ENCODE peak calls at places on chromosomes 12 and 14, in eight cellular contexts. M, N, C, A, R, L, H and Q are unnamed samples.

GRCh38 chr14:105165134-105165704 is 3.4 kb downstream of the JAG2 start:
- DNase-seq in M (peak), N (peak), C (no peak), A (no peak), R (no peak), L (no peak), H (no peak), Q (no peak)

GRCh38 chr12:119206348-119207075 is 27.8 kb downstream of the HSPB8 start:
- DNase-seq in M (no peak), N (no peak), C (no peak), A (no peak), R (no peak), L (no peak), H (no peak), Q (peak)

GRCh38 chr14:100885196-100886030 is 18.1 kb downstream of the RTL1 start:
- DNase-seq in M (no peak), N (no peak), C (no peak), A (no peak), R (no peak), L (no peak), H (no peak), Q (no peak)

GRCh38 chr12:130419116-130419515 is 81.4 kb downstream of the PIWIL1 start:
- DNase-seq in M (no peak), N (no peak), C (no peak), A (no peak), R (no peak), L (no peak), H (no peak), Q (no peak)

GRCh38 chr14:31230559-31230958 is 23.0 kb upstream of the HECTD1 start:
- DNase-seq in M (no peak), N (no peak), C (no peak), A (no peak), R (no peak), L (no peak), H (no peak), Q (no peak)

GRCh38 chr14:24430143-24430681 is 458 bp downstream of the KHNYN start:
- DNase-seq in M (peak), N (peak), C (peak), A (peak), R (no peak), L (no peak), H (no peak), Q (peak)

GRCh38 chr12:67599691-67600090 is 48.9 kb upstream of the DYRK2 start:
- DNase-seq in M (no peak), N (no peak), C (no peak), A (no peak), R (no peak), L (no peak), H (no peak), Q (no peak)

GRCh38 chr12:49507139-49507538 is 31.7 kb upstream of the KCNH3 start:
- DNase-seq in M (no peak), N (no peak), C (peak), A (no peak), R (no peak), L (peak), H (peak), Q (no peak)

GRCh38 chr14:48398675-48399282 is 723.4 kb upstream of the MDGA2 start:
- DNase-seq in M (no peak), N (peak), C (peak), A (no peak), R (no peak), L (no peak), H (peak), Q (peak)

GRCh38 chr12:32139064-32139421 is 32.4 kb downstream of the BICD1 start:
- DNase-seq in M (no peak), N (no peak), C (peak), A (no peak), R (no peak), L (no peak), H (no peak), Q (peak)

GRCh38 chr14:56284641-56285040 is 166.4 kb downstream of the PELI2 start:
- DNase-seq in M (no peak), N (no peak), C (no peak), A (no peak), R (no peak), L (no peak), H (no peak), Q (no peak)

GRCh38 chr12:105935106-105935505 is 203.6 kb downstream of the NUAK1 start:
- DNase-seq in M (no peak), N (no peak), C (no peak), A (no peak), R (no peak), L (no peak), H (no peak), Q (no peak)

GRCh38 chr12:13371797-13372196 is 175.3 kb downstream of the EMP1 start:
- DNase-seq in M (no peak), N (no peak), C (no peak), A (no peak), R (no peak), L (no peak), H (no peak), Q (no peak)

DNA sequence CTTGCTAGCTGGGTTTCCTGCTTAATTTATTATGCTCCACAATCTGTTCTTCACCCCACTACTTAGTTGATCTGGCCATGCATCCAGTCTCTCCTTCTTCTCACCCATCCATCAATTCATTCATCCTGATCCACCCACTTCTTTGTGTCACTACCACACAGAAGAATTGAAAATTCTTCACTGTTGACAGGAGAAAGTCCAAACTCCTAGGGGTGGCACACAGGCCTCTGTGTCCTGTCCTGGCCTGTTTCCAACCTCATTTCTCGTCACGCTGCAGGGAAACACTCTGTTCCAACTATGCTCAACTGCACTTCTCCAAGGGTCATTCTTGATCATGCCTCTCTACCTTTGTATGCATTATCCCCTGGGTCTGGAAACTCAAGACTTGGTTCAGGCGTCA is 10.6 kb upstream of the KRT83 start:
- DNase-seq in M (no peak), N (no peak), C (no peak), A (no peak), R (no peak), L (no peak), H (no peak), Q (no peak)
- TF ChIP-seq CTCF in M (no peak), N (no peak), C (no peak), A (no peak), R (no peak), L (no peak), H (no peak), Q (no peak)

GRCh38 chr14:50559990-50560928 is at the start of gene ATL1:
- DNase-seq in M (peak), N (peak), C (peak), A (peak), R (no peak), L (no peak), H (no peak), Q (peak)
- TF ChIP-seq CTCF in M (no peak), N (no peak), C (no peak), A (no peak), R (no peak), L (no peak), H (no peak), Q (no peak)

GRCh38 chr12:99390707-99391106 is 256.8 kb upstream of the GARIN6 start:
- DNase-seq in M (peak), N (peak), C (no peak), A (no peak), R (no peak), L (no peak), H (no peak), Q (peak)
- TF ChIP-seq CTCF in M (no peak), N (peak), C (no peak), A (peak), R (peak), L (peak), H (no peak), Q (peak)

DNA sequence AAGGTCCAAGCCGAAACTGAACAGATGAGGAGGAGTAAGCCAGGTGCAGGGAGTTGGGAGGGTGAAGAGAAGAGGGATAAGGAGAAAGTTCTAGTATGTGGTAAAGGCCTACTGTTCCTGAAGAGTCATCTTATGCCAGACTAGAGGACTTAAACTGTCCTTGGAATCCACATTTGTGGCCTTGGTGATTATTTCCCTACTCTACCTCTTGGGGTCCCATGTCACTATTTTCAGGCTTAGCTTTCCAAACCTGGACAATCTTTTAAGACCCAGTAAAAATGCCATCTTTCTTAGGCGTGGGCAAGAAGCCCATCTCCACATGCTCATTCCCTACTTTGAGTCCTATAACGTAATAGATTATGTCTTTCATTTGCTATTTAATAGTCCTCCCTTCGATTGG is 40.1 kb upstream of the CRY1 start:
- DNase-seq in M (no peak), N (no peak), C (no peak), A (no peak), R (no peak), L (no peak), H (no peak), Q (no peak)
- TF ChIP-seq CTCF in M (no peak), N (no peak), C (no peak), A (no peak), R (no peak), L (no peak), H (no peak), Q (peak)

GRCh38 chr12:41019461-41019860 is 168.7 kb upstream of the PDZRN4 start:
- DNase-seq in M (no peak), N (no peak), C (no peak), A (no peak), R (no peak), L (no peak), H (no peak), Q (no peak)
- TF ChIP-seq CTCF in M (no peak), N (no peak), C (no peak), A (no peak), R (no peak), L (no peak), H (no peak), Q (no peak)

DNA sequence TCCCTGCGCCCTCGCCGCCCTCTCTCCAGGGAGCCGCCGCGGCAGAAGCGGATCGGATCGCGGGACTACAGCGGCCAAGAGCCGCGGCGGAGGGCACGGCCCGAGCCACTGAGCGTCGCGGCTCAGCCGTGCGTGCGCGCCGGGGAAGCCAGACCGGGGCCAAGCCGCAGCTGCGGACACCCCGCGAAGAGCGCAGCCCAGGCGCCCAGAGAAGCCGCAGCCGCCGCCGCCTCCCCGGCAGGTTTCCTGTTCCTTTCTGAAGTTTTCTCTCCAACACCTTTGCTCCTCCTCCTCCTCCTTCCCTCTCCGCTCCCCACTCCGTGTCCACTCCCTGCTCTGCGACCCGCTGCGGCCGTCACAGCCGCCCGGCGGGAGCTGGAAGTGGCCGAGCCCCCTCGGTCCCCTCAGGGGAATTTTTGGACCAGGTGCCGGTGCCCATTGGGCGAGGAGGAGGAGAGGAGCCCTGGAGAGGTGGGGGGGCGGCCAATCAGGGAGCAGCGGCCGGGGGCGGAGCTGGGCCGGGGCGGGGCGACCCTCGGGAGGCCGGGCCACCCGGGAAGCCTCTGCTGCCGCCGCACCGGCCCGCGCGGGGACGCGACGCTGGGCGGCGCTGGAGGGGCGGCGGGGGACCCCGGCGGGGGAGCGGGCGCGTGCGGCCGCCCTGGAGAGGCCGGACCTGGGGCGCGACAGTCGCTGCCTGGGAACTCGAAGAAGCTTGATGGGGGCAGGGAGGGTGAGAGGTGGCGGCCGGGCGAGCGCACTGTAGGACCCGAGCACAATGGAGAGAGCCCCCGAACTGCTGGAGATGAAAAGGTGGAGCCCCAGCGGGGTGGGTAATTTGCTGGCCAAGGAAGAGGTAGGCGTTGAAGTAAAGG is at the start of gene ITPR2:
- DNase-seq in M (peak), N (peak), C (peak), A (peak), R (peak), L (peak), H (peak), Q (peak)
- TF ChIP-seq CTCF in M (no peak), N (no peak), C (no peak), A (no peak), R (peak), L (no peak), H (no peak), Q (no peak)

DNA sequence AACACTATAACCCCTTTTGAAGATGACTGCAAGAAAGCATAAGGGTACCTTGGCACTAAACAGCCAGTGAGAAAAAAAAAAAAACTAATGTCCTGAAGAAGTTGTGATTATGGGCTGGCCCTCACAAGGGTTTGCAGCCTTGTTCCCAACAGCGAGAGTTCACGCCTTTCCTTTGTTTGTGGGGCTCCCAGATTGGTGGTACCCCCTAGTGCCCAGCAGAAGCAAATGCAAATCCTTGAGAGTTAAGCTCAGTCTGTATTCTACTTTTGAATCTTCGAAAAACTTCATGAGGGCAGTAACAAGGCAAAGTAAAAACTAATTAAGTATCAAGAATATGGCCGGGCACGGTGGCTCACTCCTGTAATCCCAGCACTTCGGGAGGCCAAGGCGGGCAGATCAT is 238.9 kb upstream of the LMO3 start:
- DNase-seq in M (no peak), N (no peak), C (no peak), A (no peak), R (no peak), L (no peak), H (no peak), Q (peak)
- TF ChIP-seq CTCF in M (no peak), N (no peak), C (no peak), A (peak), R (no peak), L (no peak), H (no peak), Q (peak)

DNA sequence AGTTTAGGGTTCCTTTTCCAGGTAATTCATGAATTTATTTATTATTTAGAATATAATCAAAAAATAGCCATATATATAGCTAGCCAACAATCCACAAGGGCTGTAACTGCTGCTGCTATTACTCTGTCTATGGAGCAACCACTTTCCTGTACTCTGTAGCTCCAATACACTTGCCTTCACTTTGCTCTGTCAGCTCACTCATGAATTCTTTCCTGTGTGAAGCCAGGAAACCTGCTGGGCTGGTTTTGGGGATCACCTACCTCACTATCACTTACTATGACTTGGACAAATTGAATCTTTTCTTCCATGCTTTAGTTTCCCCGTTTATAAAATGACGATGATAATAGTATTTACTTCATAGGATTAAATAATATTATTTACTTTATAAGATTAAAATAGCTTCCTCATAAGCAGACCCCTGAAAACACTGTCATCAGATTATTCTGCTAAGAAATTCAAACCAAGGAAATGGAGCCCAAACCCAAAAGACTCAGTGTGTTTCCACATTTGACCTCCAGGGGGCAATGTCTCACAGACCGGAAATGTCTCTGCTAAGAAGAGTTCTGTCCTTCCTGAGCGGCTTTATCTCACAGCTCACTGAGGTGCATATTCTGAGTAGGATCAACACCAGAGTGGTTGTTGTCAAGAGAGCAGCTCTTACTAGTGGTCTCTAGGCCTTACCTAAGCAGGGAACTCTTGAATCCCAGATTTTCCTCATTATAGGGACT is 457.1 kb downstream of the DAD1 start:
- DNase-seq in M (no peak), N (peak), C (no peak), A (no peak), R (no peak), L (no peak), H (no peak), Q (peak)
- TF ChIP-seq CTCF in M (no peak), N (peak), C (peak), A (peak), R (peak), L (peak), H (peak), Q (peak)